ENCODE peak calls at places on chromosomes 5 and 9, in five cellular contexts. Q, H, X, V and G are unnamed samples.

GRCh38 chr9:21001581-21001980 is 29.9 kb downstream of the HACD4 start:
- DNase-seq in V (no peak), H (no peak), Q (no peak), X (no peak), G (no peak)

GRCh38 chr5:51027276-51027675 is 356.0 kb upstream of the ISL1 start:
- DNase-seq in H (no peak), V (no peak), X (no peak), Q (no peak), G (no peak)

GRCh38 chr5:1466631-1467265 is 21.5 kb upstream of the SLC6A3 start:
- DNase-seq in V (no peak), H (no peak), X (no peak), Q (no peak), G (no peak)

GRCh38 chr9:128114326-128115186 is 13.0 kb downstream of the PTGES2 start:
- DNase-seq in V (no peak), H (no peak), X (no peak), Q (no peak), G (no peak)

GRCh38 chr5:148776780-148777179 is 49.6 kb upstream of the ADRB2 start:
- DNase-seq in Q (peak), H (no peak), V (no peak), X (no peak), G (no peak)

GRCh38 chr5:44568519-44568918 is 179.3 kb upstream of the FGF10 start:
- DNase-seq in Q (no peak), V (no peak), H (no peak), X (no peak), G (no peak)

GRCh38 chr9:13274901-13275641 is 4.4 kb downstream of the MPDZ start:
- DNase-seq in H (no peak), X (no peak), Q (no peak), V (no peak), G (peak)

GRCh38 chr5:57839025-57839424 is 356.4 kb upstream of the ACTBL2 start:
- DNase-seq in V (no peak), X (no peak), Q (no peak), H (no peak), G (no peak)

GRCh38 chr5:65391591-65391990 is 90.1 kb downstream of the ADAMTS6 start:
- DNase-seq in H (no peak), Q (no peak), V (no peak), X (no peak), G (no peak)

GRCh38 chr5:23451156-23451555 is 56.3 kb upstream of the PRDM9 start:
- DNase-seq in Q (no peak), H (no peak), V (no peak), X (no peak), G (no peak)

GRCh38 chr5:102867999-102868662 is 113.0 kb downstream of the PAM start:
- DNase-seq in H (no peak), Q (no peak), X (no peak), V (no peak), G (no peak)

GRCh38 chr9:137304383-137305059 is 2.5 kb upstream of the NRARP start:
- DNase-seq in Q (no peak), H (no peak), X (no peak), V (no peak), G (peak)

GRCh38 chr5:80238778-80239679 is 16.8 kb downstream of the SERINC5 start:
- DNase-seq in H (no peak), X (no peak), Q (no peak), V (no peak), G (peak)

GRCh38 chr5:80237243-80237642 is 18.6 kb downstream of the SERINC5 start:
- DNase-seq in X (no peak), Q (no peak), V (no peak), H (no peak), G (no peak)

GRCh38 chr5:80240368-80240986 is 15.4 kb downstream of the SERINC5 start:
- DNase-seq in V (no peak), X (no peak), Q (no peak), H (no peak), G (no peak)

GRCh38 chr5:80239680-80240367 is 16.0 kb downstream of the SERINC5 start:
- DNase-seq in Q (no peak), V (no peak), H (no peak), X (no peak), G (no peak)

GRCh38 chr5:80238078-80238477 is 17.8 kb downstream of the SERINC5 start:
- DNase-seq in V (no peak), Q (no peak), H (no peak), X (no peak), G (no peak)
- TF ChIP-seq ZBTB33 in V (no peak), Q (no peak), H (no peak), X (no peak), G (no peak)

DNA sequence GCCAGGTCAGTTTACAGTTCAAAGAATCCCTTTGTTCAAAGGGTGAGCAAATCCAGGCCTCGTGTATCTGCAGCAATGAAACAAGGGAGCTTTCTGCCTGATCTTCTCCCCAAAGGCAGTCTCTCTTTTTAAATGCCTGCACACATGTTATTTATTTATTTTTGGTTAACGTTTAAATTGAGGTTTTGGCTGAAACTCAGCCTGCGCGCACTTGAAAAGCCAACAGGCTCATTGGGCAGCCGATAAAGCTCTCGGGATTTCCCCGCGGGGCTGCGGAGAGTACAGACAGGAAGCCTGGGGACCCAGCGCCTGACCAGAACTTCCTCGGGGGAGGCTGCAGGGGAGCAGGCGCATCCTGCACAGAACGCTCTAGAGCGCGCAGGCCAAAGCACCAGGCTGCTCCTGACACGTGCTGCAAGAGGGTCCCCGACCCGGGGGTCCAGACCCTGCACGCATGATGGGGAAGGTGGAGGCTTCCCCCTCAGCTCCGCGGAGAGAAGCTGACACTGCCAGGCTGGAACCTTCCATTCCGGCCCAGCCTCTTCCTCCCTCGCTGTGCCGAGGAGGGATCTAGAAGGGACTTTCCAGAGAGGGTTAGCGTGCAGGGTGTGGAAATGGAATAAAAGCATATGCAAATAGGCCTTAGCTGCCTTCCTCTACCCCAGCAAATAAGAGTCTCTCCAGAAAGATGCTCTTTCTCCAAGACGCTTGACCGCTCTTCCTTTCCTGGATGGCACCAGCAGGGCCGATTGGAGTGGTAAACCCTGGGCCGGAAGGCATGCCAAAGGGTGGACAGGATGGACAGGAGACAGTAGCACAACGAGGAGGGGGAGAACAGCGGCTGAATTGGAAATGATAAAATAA is 46.1 kb downstream of the PTTG1 start:
- DNase-seq in Q (no peak), H (peak), V (no peak), X (peak), G (peak)
- TF ChIP-seq ZBTB33 in Q (no peak), H (no peak), V (no peak), X (no peak), G (no peak)

GRCh38 chr5:42547146-42547545 is 123.9 kb downstream of the GHR start:
- DNase-seq in Q (no peak), X (no peak), V (no peak), H (no peak), G (no peak)
- TF ChIP-seq ZBTB33 in Q (no peak), X (no peak), V (no peak), H (no peak), G (no peak)

GRCh38 chr9:117074337-117074662 is 340.6 kb downstream of the ASTN2 start:
- DNase-seq in V (no peak), Q (no peak), X (no peak), H (no peak), G (peak)

GRCh38 chr9:117073071-117073470 is 341.8 kb downstream of the ASTN2 start:
- DNase-seq in X (no peak), H (no peak), V (no peak), Q (no peak), G (peak)

GRCh38 chr9:117074782-117075510 is 339.9 kb downstream of the ASTN2 start:
- DNase-seq in H (no peak), Q (no peak), X (no peak), V (no peak), G (peak)

GRCh38 chr9:117075636-117076035 is 339.2 kb downstream of the ASTN2 start:
- DNase-seq in V (no peak), H (no peak), Q (no peak), X (no peak), G (no peak)

DNA sequence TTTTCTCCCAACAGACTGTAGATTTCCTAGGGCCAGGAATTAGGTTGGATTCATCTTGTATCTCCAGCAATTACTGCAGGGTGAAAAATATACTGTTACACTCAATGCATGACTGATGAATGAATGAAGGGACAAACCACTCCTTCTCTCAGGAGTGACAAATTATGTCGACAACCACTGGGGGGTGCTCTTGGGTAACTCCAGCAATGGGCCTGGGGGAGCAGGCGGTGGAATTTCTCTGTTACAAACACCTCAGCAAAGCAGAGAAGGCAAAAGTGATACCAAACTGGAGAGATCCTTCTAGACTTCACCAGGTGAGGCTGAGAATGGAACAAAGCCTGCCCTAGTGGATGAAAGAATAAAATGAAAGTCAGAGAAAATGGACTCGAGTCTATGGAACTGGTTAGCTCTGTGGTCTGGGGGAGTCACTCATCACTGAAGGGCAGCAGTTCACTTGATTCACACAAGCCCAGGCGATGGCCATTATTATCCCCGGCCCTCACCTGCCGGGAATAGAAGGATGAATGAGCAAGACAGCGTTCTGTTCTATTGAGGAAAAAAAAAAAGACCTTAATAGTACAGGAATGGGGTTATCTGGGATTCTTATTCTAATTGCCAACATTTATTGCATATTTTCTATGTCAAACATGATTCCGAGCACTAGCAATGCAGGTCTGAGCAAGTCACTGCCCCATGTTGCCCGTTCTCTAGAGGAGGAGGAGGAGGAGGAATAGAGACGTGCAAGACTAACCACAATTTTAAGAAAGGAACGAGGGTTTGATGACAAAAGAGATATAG is 341.1 kb downstream of the ASTN2 start:
- DNase-seq in X (no peak), H (peak), V (peak), Q (no peak), G (peak)
- TF ChIP-seq ZBTB33 in X (no peak), H (no peak), V (no peak), Q (no peak), G (no peak)

DNA sequence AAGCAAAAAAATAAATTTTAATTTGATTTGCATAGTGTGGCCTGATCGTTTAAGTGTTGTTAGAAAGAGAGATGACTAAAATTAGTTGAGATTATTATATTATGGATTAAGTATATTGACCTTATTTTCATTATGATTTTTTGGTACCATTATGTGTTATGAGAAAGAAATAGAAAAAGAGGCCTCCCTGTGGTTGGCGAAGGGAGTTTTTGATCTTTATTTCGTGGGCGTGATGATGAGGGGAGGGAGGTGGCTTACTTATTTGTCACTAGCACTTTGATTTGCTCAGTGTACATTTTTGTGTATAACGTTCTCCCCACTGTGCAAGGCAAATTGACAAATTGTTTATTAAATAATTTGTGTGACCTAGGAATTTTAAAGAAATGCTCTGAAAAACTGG is 2.8 kb downstream of the DAPK1 start:
- DNase-seq in Q (no peak), V (no peak), H (no peak), X (no peak), G (peak)
- TF ChIP-seq ZBTB33 in Q (no peak), V (no peak), H (no peak), X (no peak), G (no peak)

GRCh38 chr5:10354048-10354872 is 765 bp downstream of the MARCHF6 start:
- DNase-seq in Q (no peak), V (peak), X (no peak), H (peak), G (no peak)
- TF ChIP-seq ZBTB33 in Q (no peak), V (no peak), X (no peak), H (no peak), G (no peak)

GRCh38 chr5:93427316-93427715 is 153.7 kb downstream of the NR2F1-AS1 start:
- DNase-seq in Q (no peak), V (no peak), X (no peak), H (no peak), G (no peak)
- TF ChIP-seq ZBTB33 in Q (no peak), V (no peak), X (no peak), H (no peak), G (no peak)